ENCODE peak calls at places on chromosome 21, in seven cellular contexts. G, Q, O, R, H, C and F are unnamed samples.

GRCh38 chr21:30674312-30674711 is 31.6 kb downstream of the KRTAP20-3 start:
- DNase-seq in H (no peak), G (no peak), Q (no peak), O (no peak), R (no peak), C (no peak), F (no peak)

GRCh38 chr21:39332175-39332574 is 16.7 kb downstream of the HMGN1 start:
- DNase-seq in Q (no peak), C (no peak), O (no peak), G (no peak), R (no peak), H (no peak), F (no peak)

GRCh38 chr21:21750124-21750825 is 752.1 kb downstream of the NCAM2 start:
- DNase-seq in O (no peak), Q (no peak), R (no peak), G (no peak), C (no peak), H (no peak), F (no peak)

GRCh38 chr21:44902268-44903053 is 18.2 kb downstream of the ITGB2 start:
- DNase-seq in H (no peak), O (no peak), Q (no peak), R (no peak), C (no peak), G (no peak), F (no peak)

GRCh38 chr21:16437586-16437985 is 707.8 kb downstream of the USP25 start:
- DNase-seq in G (no peak), C (no peak), R (no peak), O (no peak), H (no peak), Q (no peak), F (no peak)

GRCh38 chr21:33993286-33994231 is 78.0 kb upstream of the ATP5PO start:
- DNase-seq in H (no peak), R (peak), O (no peak), C (no peak), Q (no peak), G (no peak), F (no peak)

GRCh38 chr21:15617968-15618367 is 111.8 kb upstream of the USP25 start:
- DNase-seq in R (peak), H (no peak), O (peak), G (no peak), C (peak), Q (peak), F (no peak)

GRCh38 chr21:26130249-26130896 is 40.2 kb downstream of the APP start:
- DNase-seq in R (no peak), O (no peak), Q (peak), G (no peak), C (no peak), H (no peak), F (no peak)

GRCh38 chr21:34357889-34358288 is 5.9 kb upstream of the KCNE2 start:
- DNase-seq in C (no peak), R (no peak), G (no peak), Q (no peak), O (no peak), H (no peak), F (no peak)

GRCh38 chr21:15993951-15994350 is 264.2 kb downstream of the USP25 start:
- DNase-seq in C (no peak), H (no peak), O (no peak), R (no peak), G (no peak), Q (no peak), F (no peak)

GRCh38 chr21:32921632-32922230 is 104.0 kb upstream of the OLIG2 start:
- DNase-seq in H (no peak), C (no peak), O (peak), Q (no peak), G (peak), R (no peak), F (peak)

GRCh38 chr21:21324297-21324696 is 326.1 kb downstream of the NCAM2 start:
- DNase-seq in Q (no peak), C (no peak), O (peak), R (no peak), G (no peak), H (no peak), F (no peak)

GRCh38 chr21:39373634-39374033 is 24.7 kb upstream of the HMGN1 start:
- DNase-seq in Q (peak), O (peak), G (no peak), C (no peak), H (peak), R (peak), F (no peak)

GRCh38 chr21:43865471-43866181 is 603 bp downstream of the AGPAT3 start:
- DNase-seq in Q (peak), C (no peak), O (peak), G (peak), H (peak), R (no peak), F (peak)

GRCh38 chr21:39048574-39048973 is 134.7 kb downstream of the PSMG1 start:
- DNase-seq in H (no peak), C (no peak), G (no peak), R (no peak), O (peak), Q (peak), F (no peak)

GRCh38 chr21:27154451-27155129 is 187.7 kb upstream of the ADAMTS5 start:
- DNase-seq in G (no peak), O (no peak), R (no peak), Q (no peak), C (no peak), H (no peak), F (no peak)

GRCh38 chr21:45293726-45294401 is 6.2 kb upstream of the POFUT2 start:
- DNase-seq in Q (no peak), H (peak), G (no peak), O (no peak), R (no peak), C (no peak), F (no peak)

GRCh38 chr21:39728341-39728740 is 16.6 kb upstream of the IGSF5 start:
- DNase-seq in G (no peak), C (no peak), R (no peak), H (no peak), Q (no peak), O (no peak), F (no peak)

GRCh38 chr21:44923481-44924084 is 2.9 kb upstream of the ITGB2 start:
- DNase-seq in Q (no peak), O (no peak), G (no peak), R (no peak), C (no peak), H (no peak), F (no peak)

GRCh38 chr21:45288441-45288841 is 746 bp upstream of the POFUT2 start:
- DNase-seq in H (peak), R (peak), Q (no peak), O (no peak), G (no peak), C (no peak), F (no peak)

GRCh38 chr21:44858291-44858690 is 15.2 kb downstream of the PTTG1IP start:
- DNase-seq in C (no peak), O (no peak), Q (peak), H (no peak), G (no peak), R (no peak), F (no peak)

GRCh38 chr21:14881863-14882262 is 182.9 kb downstream of the NRIP1 start:
- DNase-seq in H (no peak), Q (no peak), O (no peak), G (no peak), R (no peak), C (no peak), F (no peak)

GRCh38 chr21:33940846-33941245 is 25.2 kb upstream of the ATP5PO start:
- DNase-seq in Q (no peak), H (no peak), C (no peak), O (no peak), G (no peak), R (no peak), F (no peak)

GRCh38 chr21:15260604-15261003 is 195.8 kb upstream of the NRIP1 start:
- DNase-seq in R (no peak), G (no peak), H (no peak), C (no peak), Q (no peak), O (no peak), F (no peak)

GRCh38 chr21:20822559-20823133 is 175.6 kb upstream of the NCAM2 start:
- DNase-seq in Q (no peak), R (no peak), G (no peak), C (no peak), H (no peak), O (no peak), F (no peak)

DNA sequence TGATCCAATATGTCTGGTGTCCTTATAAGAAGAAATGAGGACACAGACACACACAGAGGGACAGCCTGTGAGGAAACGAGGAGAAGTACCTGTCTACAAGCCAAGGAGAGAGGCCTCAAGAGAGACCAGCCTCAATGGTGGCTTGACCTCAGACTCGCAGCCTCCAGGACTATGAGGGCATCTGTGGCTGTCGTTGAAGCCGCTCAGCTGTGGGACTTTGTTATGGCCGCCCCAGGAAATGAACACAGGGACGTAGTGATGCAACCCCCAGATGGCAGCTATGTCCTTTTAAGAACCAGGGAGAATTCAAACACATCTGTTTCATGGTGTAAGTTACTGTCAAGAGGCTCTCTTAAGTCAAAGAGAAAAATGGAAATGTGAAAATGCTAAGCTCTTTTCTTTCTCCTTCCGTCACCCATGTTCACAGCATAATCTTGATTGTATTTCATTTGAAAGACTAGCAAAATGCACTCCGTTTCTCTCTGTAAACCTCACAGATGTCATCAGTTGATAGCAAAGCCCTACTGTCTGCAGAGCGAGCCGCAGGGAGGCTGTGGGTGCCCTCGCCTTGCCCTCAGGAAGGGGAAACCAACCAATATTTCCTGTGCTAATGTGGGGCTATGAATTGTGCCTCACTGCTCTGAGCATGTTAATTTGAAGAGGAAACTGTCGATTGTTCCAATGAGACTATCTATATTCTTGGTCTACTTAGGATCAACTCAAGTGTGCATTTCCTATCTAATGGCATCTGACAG is 21.3 kb downstream of the UBASH3A start:
- DNase-seq in G (peak), R (no peak), Q (no peak), C (no peak), H (no peak), O (no peak), F (peak)
- H3K4me3 ChIP-seq in G (peak), R (no peak), Q (no peak), C (no peak), H (no peak), O (no peak), F (peak)

DNA sequence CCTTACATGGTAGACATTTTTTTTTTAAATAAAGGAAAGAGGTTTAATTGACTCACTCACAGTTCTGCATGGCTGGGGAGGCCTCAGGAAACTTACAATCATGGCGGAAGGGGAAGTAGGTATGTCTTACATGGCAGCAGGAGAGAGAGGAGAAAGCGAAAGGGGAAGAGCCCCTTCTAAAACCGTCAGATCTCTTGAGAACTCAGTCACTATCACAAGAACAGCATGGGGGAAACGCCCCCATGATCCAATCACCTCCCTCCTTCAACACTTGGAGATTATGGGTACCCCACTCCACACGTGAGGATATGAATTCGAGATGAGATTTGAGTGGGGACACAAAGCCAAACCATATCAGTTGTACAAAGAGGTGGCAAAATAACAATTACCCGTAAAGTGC is 301.7 kb downstream of the GRIK1 start:
- DNase-seq in O (no peak), H (no peak), G (no peak), Q (no peak), R (no peak), C (no peak), F (no peak)
- TF ChIP-seq CTCF in O (no peak), H (no peak), G (no peak), Q (no peak), R (no peak), C (no peak), F (no peak)

GRCh38 chr21:37373539-37373938 is 7.0 kb downstream of the DYRK1A start:
- DNase-seq in O (peak), C (no peak), R (no peak), H (no peak), G (no peak), Q (no peak), F (no peak)
- H3K4me3 ChIP-seq in O (peak), C (no peak), R (no peak), H (no peak), G (no peak), Q (no peak), F (no peak)

GRCh38 chr21:28745131-28746055 is 247.3 kb downstream of the LTN1 start:
- DNase-seq in G (peak), C (peak), O (peak), H (peak), R (peak), Q (peak), F (peak)
- TF ChIP-seq CTCF in G (peak), C (peak), O (peak), H (peak), R (peak), Q (peak), F (peak)

DNA sequence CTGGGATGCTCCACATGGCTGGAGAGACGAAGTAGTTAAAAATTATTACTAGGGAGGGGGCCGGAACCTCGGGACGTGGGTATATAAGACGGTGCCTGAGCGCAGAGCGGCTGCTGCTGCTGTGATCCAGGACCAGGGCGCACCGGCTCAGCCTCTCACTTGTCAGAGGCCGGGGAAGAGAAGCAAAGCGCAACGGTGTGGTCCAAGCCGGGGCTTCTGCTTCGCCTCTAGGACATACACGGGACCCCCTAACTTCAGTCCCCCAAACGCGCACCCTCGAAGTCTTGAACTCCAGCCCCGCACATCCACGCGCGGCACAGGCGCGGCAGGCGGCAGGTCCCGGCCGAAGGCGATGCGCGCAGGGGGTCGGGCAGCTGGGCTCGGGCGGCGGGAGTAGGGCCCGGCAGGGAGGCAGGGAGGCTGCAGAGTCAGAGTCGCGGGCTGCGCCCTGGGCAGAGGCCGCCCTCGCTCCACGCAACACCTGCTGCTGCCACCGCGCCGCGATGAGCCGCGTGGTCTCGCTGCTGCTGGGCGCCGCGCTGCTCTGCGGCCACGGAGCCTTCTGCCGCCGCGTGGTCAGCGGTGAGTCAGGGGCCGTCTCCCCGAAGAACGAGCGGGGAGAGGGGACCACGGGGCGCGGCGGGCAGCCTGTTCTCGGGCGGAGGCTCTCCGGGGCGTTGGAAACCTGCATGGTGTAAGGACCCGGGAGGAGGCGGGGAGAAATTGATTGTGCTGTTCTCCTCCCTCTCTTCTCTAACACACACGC is at the start of gene CHODL:
- DNase-seq in H (peak), R (no peak), O (no peak), G (no peak), Q (no peak), C (no peak), F (no peak)
- H3K4me3 ChIP-seq in H (peak), R (no peak), O (no peak), G (no peak), Q (no peak), C (no peak), F (no peak)

DNA sequence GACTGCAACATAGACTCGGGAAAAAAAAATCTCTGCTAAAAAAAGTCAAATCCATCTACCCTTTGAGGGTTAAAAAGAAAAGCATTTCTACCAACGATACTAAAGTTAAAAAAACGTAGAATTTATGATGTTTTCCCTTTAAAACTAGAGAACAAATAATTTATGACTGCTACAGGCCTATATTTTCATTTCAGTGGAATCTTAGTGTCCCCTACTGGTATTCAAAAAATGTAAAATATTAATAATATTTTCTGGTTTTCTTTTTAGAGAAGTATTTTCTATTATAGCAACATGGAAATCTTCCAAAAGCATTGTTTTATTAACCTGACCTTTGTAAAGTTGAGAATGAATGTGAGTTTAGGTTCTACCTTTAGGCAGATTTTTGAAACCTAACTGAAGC is 1582.2 kb downstream of the MRPL39 start:
- DNase-seq in C (no peak), O (peak), H (no peak), Q (no peak), R (no peak), G (no peak), F (no peak)
- TF ChIP-seq CTCF in C (no peak), O (no peak), H (no peak), Q (no peak), R (no peak), G (no peak), F (no peak)

DNA sequence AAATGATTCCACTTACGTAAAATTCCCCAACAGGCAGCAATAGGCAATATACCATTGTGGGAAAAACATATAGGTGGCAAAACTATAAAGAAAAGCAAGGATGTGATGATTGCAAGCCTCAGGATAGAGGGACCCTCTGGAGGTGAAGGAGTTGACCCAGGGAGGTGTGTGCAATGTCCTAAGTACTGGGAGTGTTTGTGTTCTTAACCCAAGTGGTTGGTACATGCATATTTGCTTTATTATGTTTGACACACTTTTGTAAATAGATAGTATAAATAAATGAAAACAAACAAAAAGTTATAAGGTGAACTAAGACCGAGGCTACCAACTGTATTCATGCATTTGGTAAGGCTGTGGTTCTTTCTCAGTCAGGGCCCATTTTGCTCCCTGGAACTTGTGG is 7.5 kb downstream of the MX1 start:
- DNase-seq in R (no peak), Q (no peak), O (no peak), G (no peak), H (no peak), C (no peak), F (no peak)
- H3K4me3 ChIP-seq in R (no peak), Q (no peak), O (no peak), G (no peak), H (no peak), C (no peak), F (no peak)

DNA sequence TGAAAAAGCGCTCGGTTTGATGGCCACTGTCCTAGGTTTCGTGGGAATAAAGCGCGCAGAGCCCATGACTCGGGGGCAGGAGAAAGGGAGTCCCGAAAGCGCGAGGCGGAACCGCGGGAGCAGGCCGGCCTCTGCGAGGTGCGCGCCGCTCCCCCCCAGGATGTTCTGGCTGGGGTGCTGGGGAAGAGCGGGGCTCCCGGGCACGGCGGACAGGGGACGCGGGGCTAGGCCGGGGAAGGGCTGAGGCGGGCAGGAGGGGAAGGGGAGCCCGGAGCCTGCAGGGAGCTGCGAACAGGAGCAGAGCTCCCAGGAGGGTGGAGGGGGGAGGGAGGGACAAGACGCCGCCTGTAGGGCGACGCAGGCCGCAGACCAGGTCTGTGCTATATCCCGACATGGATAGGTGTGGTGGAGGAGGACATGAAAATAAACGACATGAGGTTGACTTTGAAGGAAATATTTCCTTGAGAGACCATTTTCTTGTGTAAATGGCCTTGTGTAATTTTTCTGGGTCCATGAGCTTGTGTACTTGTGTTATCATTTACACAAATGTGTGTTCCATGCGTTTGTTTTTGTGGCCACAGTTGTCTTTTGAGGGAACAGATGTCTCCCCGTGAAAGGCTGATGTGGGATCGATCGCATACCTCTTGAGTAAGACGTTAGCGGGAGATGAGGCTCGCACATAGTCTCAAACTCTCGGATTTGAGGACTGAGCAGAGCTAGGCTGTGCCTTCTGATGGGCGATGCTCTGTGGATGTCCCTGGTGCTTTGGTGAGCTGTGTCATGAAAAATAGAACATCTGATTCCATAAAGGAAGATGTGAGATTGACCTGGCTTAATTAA is 1.3 kb downstream of the PCNT start:
- DNase-seq in C (no peak), H (peak), G (peak), Q (peak), O (peak), R (peak), F (no peak)
- TF ChIP-seq CTCF in C (peak), H (peak), G (peak), Q (peak), O (peak), R (peak), F (no peak)